ENCODE peak calls at places on chromosomes 6 and 20, in six cellular contexts. Z is HEK293T; X is HTR-8/SVneo; U is stimulated activated naive CD4-positive, alpha-beta T cell; V is GM23248; A is iris pigment epithelial cell. F is an unnamed sample.

GRCh38 chr6:150063640-150064039 is 5.3 kb downstream of the ULBP3 start:
- DNase-seq in Z (no peak), X (no peak), U (no peak), V (no peak), A (no peak), F (no peak)

GRCh38 chr6:70059047-70059719 is 192.8 kb downstream of the COL19A1 start:
- DNase-seq in Z (no peak), X (no peak), U (no peak), V (no peak), A (no peak), F (no peak)

GRCh38 chr6:2920671-2921112 is 17.6 kb upstream of the SERPINB9 start:
- DNase-seq in Z (no peak), X (no peak), U (no peak), V (no peak), A (no peak), F (no peak)

GRCh38 chr6:2993755-2994317 is 5.9 kb upstream of the NQO2 start:
- DNase-seq in Z (no peak), X (no peak), U (no peak), V (no peak), A (no peak), F (no peak)

GRCh38 chr6:17066610-17067009 is 35.2 kb upstream of the STMND1 start:
- DNase-seq in Z (no peak), X (no peak), U (no peak), V (no peak), A (no peak), F (no peak)

GRCh38 chr20:56181593-56181992 is 66.9 kb upstream of the MC3R start:
- DNase-seq in Z (no peak), X (no peak), U (no peak), V (no peak), A (no peak), F (no peak)

GRCh38 chr20:46715292-46715756 is 5.9 kb downstream of the SLC2A10 start:
- DNase-seq in Z (no peak), X (peak; percentile 96), U (no peak), V (peak; percentile 66), A (peak; percentile 46), F (no peak)

GRCh38 chr6:11585426-11586016 is 48.0 kb downstream of the TMEM170B start:
- DNase-seq in Z (peak; percentile 20), X (peak; percentile 54), U (no peak), V (peak; percentile 67), A (peak; percentile 68), F (no peak)